ENCODE peak calls at places on chromosomes 13 and 19, in nine cellular contexts. U, F, E, Q, G, I, L, K and B are unnamed samples.

GRCh38 chr13:41407380-41407779 is 50.0 kb upstream of the RGCC start:
- DNase-seq in G (no peak), E (no peak), Q (no peak), I (no peak), U (no peak), F (no peak), K (no peak), L (peak), B (no peak)

GRCh38 chr13:76886292-76887061 is at the start of gene KCTD12:
- DNase-seq in L (peak), Q (peak), I (peak), F (peak), U (peak), K (peak), G (peak), E (peak), B (peak)

GRCh38 chr19:41351339-41352245 is 2.1 kb downstream of the TGFB1 start:
- DNase-seq in L (peak), E (no peak), G (peak), F (peak), Q (no peak), U (peak), I (peak), K (peak), B (peak)

GRCh38 chr13:35994131-35994966 is 136.8 kb downstream of the DCLK1 start:
- DNase-seq in F (peak), G (no peak), I (peak), Q (peak), K (peak), L (peak), E (peak), U (no peak), B (peak)

GRCh38 chr13:27793377-27794074 is 1.2 kb downstream of the GSX1 start:
- DNase-seq in U (no peak), L (no peak), F (no peak), Q (no peak), I (no peak), E (no peak), K (no peak), G (no peak), B (no peak)

GRCh38 chr19:33224694-33225457 is 774 bp downstream of the SLC7A10 start:
- DNase-seq in E (no peak), I (no peak), F (no peak), G (no peak), L (no peak), U (no peak), Q (no peak), K (peak), B (no peak)

GRCh38 chr13:37598572-37598971 is at the start of gene POSTN:
- DNase-seq in F (no peak), E (no peak), K (no peak), U (no peak), G (no peak), L (peak), I (no peak), Q (no peak), B (no peak)

GRCh38 chr13:102651892-102652291 is 43.0 kb downstream of the METTL21C start:
- DNase-seq in L (no peak), U (peak), E (no peak), G (no peak), I (peak), F (no peak), Q (no peak), K (no peak), B (no peak)

GRCh38 chr19:29478578-29479565 is 46.9 kb upstream of the VSTM2B start:
- DNase-seq in L (no peak), I (no peak), E (no peak), F (no peak), U (no peak), K (no peak), Q (no peak), G (no peak), B (no peak)

GRCh38 chr19:7788178-7788932 is 25.3 kb downstream of the CLEC4M start:
- DNase-seq in F (no peak), Q (no peak), I (no peak), G (no peak), L (no peak), U (no peak), E (no peak), K (no peak), B (peak)

GRCh38 chr19:54804571-54804970 is 1.2 kb downstream of the KIR2DL4 start:
- DNase-seq in L (no peak), I (no peak), K (no peak), Q (no peak), E (no peak), U (no peak), F (no peak), G (no peak), B (no peak)

GRCh38 chr19:19550454-19550842 is 12.4 kb downstream of the CILP2 start:
- DNase-seq in F (no peak), K (no peak), Q (no peak), L (peak), I (no peak), G (no peak), E (no peak), U (no peak), B (no peak)

GRCh38 chr19:719636-720377 is 11.1 kb downstream of the PALM start:
- DNase-seq in I (peak), L (no peak), K (no peak), Q (no peak), G (no peak), F (no peak), U (no peak), E (no peak), B (peak)

GRCh38 chr13:22369840-22370239 is 699.0 kb downstream of the FGF9 start:
- DNase-seq in I (no peak), K (no peak), L (no peak), G (no peak), F (no peak), Q (no peak), E (no peak), U (no peak), B (no peak)

GRCh38 chr19:48989701-48990291 is 3.3 kb downstream of the GYS1 start:
- DNase-seq in Q (no peak), K (peak), I (no peak), F (no peak), E (no peak), U (no peak), G (no peak), L (no peak), B (no peak)
- H3K27ac ChIP-seq in Q (no peak), K (peak), I (peak), F (peak), E (peak), U (no peak), G (no peak), L (no peak), B (no peak)

GRCh38 chr13:75788494-75788991 is 152.4 kb downstream of the LMO7 start:
- DNase-seq in Q (no peak), E (no peak), F (no peak), L (peak), I (no peak), U (no peak), G (no peak), K (peak), B (peak)
- H3K27ac ChIP-seq in Q (no peak), E (peak), F (peak), L (peak), I (no peak), U (peak), G (no peak), K (peak), B (no peak)

GRCh38 chr13:74046461-74046860 is 87.7 kb downstream of the KLF12 start:
- DNase-seq in E (no peak), Q (no peak), I (no peak), K (no peak), F (no peak), U (no peak), G (no peak), L (peak), B (no peak)

GRCh38 chr13:74052402-74052928 is 81.7 kb downstream of the KLF12 start:
- DNase-seq in U (no peak), Q (no peak), G (no peak), K (no peak), I (no peak), E (no peak), F (no peak), L (no peak), B (no peak)

GRCh38 chr13:74045583-74045982 is 88.6 kb downstream of the KLF12 start:
- DNase-seq in G (no peak), L (no peak), F (no peak), Q (no peak), I (no peak), U (no peak), K (no peak), E (no peak), B (no peak)

DNA sequence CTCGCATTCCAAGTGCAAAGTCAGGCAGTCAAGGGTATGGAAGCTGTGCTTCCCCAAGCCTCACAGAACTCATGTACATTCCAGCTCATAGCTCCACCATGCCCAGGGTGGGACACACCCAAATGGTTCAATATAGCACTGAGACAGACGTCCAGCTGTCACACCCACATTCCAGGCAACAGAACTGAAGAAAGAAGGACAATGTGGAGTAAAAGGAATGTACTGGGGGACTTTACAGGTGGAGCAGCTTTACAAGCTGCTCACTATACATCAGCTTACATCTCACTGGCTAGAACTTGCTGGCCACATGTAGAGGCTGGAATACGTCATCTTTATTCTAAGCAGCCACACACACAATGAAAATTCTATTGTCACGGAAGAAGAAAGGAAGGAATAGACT is 86.3 kb downstream of the KLF12 start:
- DNase-seq in G (no peak), I (no peak), Q (no peak), E (no peak), U (no peak), L (peak), K (no peak), F (peak), B (no peak)
- H3K27ac ChIP-seq in G (no peak), I (no peak), Q (no peak), E (peak), U (no peak), L (no peak), K (no peak), F (no peak), B (no peak)

GRCh38 chr13:52187029-52187423 is 27.6 kb upstream of the NEK3 start:
- DNase-seq in L (no peak), G (no peak), I (no peak), K (no peak), Q (no peak), F (no peak), U (no peak), E (no peak), B (no peak)
- H3K27ac ChIP-seq in L (no peak), G (no peak), I (no peak), K (peak), Q (no peak), F (no peak), U (no peak), E (no peak), B (no peak)